ENCODE peak calls at places on chromosomes 16 and 17, in eight cellular contexts. One of them, this sample, is unnamed.

GRCh38 chr16:23960081-23960499 is 124.3 kb downstream of the PRKCB start:
- DNase-seq in upper lobe of left lung: no peak
- DNase-seq in A549: no peak
- DNase-seq in ovary: no peak
- DNase-seq in aorta: no peak
- DNase-seq in right cardiac atrium: no peak
- DNase-seq in lower lobe of right lung: no peak
- DNase-seq in upper lobe of right lung: no peak
- DNase-seq in this sample: no peak

GRCh38 chr17:2215616-2216364 is 87.8 kb downstream of the SMG6 start:
- DNase-seq in A549: no peak
- DNase-seq in upper lobe of right lung: peak
- DNase-seq in right cardiac atrium: peak
- DNase-seq in ovary: peak
- DNase-seq in aorta: peak
- DNase-seq in lower lobe of right lung: peak
- DNase-seq in upper lobe of left lung: peak
- DNase-seq in this sample: peak

GRCh38 chr17:41547921-41548843 is 20.1 kb upstream of the KRT19 start:
- DNase-seq in right cardiac atrium: peak
- DNase-seq in A549: peak
- DNase-seq in aorta: peak
- DNase-seq in upper lobe of left lung: peak
- DNase-seq in upper lobe of right lung: peak
- DNase-seq in lower lobe of right lung: peak
- DNase-seq in ovary: peak
- DNase-seq in this sample: no peak

GRCh38 chr16:9102379-9102778 is 10.9 kb downstream of the HAPSTR1 start:
- DNase-seq in lower lobe of right lung: no peak
- DNase-seq in aorta: no peak
- DNase-seq in A549: no peak
- DNase-seq in ovary: no peak
- DNase-seq in upper lobe of left lung: no peak
- DNase-seq in right cardiac atrium: no peak
- DNase-seq in upper lobe of right lung: no peak
- DNase-seq in this sample: no peak

GRCh38 chr16:16015849-16016248 is 66.4 kb downstream of the ABCC1 start:
- DNase-seq in upper lobe of left lung: no peak
- DNase-seq in ovary: no peak
- DNase-seq in upper lobe of right lung: no peak
- DNase-seq in lower lobe of right lung: no peak
- DNase-seq in aorta: no peak
- DNase-seq in right cardiac atrium: no peak
- DNase-seq in A549: no peak
- DNase-seq in this sample: no peak

GRCh38 chr16:30570621-30571443 is 682 bp downstream of the ZNF688 start:
- DNase-seq in ovary: peak
- DNase-seq in upper lobe of left lung: no peak
- DNase-seq in A549: no peak
- DNase-seq in upper lobe of right lung: peak
- DNase-seq in aorta: peak
- DNase-seq in right cardiac atrium: peak
- DNase-seq in lower lobe of right lung: peak
- DNase-seq in this sample: no peak

GRCh38 chr16:88684569-88685155 is 1.6 kb downstream of the SNAI3 start:
- DNase-seq in upper lobe of right lung: no peak
- DNase-seq in aorta: no peak
- DNase-seq in A549: no peak
- DNase-seq in lower lobe of right lung: peak
- DNase-seq in upper lobe of left lung: no peak
- DNase-seq in ovary: no peak
- DNase-seq in right cardiac atrium: peak
- DNase-seq in this sample: no peak

GRCh38 chr17:51818777-51819176 is 339.7 kb downstream of the CA10 start:
- DNase-seq in ovary: no peak
- DNase-seq in upper lobe of right lung: no peak
- DNase-seq in right cardiac atrium: no peak
- DNase-seq in upper lobe of left lung: no peak
- DNase-seq in lower lobe of right lung: no peak
- DNase-seq in A549: no peak
- DNase-seq in aorta: no peak
- DNase-seq in this sample: no peak

GRCh38 chr17:39667262-39668140 is 752 bp upstream of the PNMT start:
- DNase-seq in A549: no peak
- DNase-seq in lower lobe of right lung: no peak
- DNase-seq in ovary: no peak
- DNase-seq in upper lobe of left lung: no peak
- DNase-seq in aorta: no peak
- DNase-seq in upper lobe of right lung: peak
- DNase-seq in right cardiac atrium: peak
- DNase-seq in this sample: peak

GRCh38 chr17:39666231-39666600 is 1.1 kb downstream of the TCAP start:
- DNase-seq in upper lobe of right lung: no peak
- DNase-seq in lower lobe of right lung: no peak
- DNase-seq in aorta: no peak
- DNase-seq in upper lobe of left lung: no peak
- DNase-seq in A549: no peak
- DNase-seq in right cardiac atrium: no peak
- DNase-seq in ovary: no peak
- DNase-seq in this sample: peak

GRCh38 chr17:39666601-39667261 is 1.5 kb upstream of the PNMT start:
- DNase-seq in aorta: peak
- DNase-seq in upper lobe of right lung: no peak
- DNase-seq in right cardiac atrium: peak
- DNase-seq in upper lobe of left lung: no peak
- DNase-seq in lower lobe of right lung: no peak
- DNase-seq in ovary: no peak
- DNase-seq in A549: no peak
- DNase-seq in this sample: peak

GRCh38 chr17:39669897-39670735 is 1.9 kb downstream of the PNMT start:
- DNase-seq in upper lobe of right lung: peak
- DNase-seq in upper lobe of left lung: no peak
- DNase-seq in aorta: no peak
- DNase-seq in right cardiac atrium: peak
- DNase-seq in ovary: no peak
- DNase-seq in lower lobe of right lung: no peak
- DNase-seq in A549: no peak
- DNase-seq in this sample: no peak

GRCh38 chr17:39668141-39668924 is at the start of gene PNMT:
- DNase-seq in upper lobe of right lung: peak
- DNase-seq in right cardiac atrium: peak
- DNase-seq in aorta: peak
- DNase-seq in A549: peak
- DNase-seq in ovary: peak
- DNase-seq in lower lobe of right lung: peak
- DNase-seq in upper lobe of left lung: peak
- DNase-seq in this sample: peak
- H3K27ac ChIP-seq in upper lobe of right lung: peak
- H3K27ac ChIP-seq in right cardiac atrium: peak
- H3K27ac ChIP-seq in aorta: peak
- H3K27ac ChIP-seq in A549: peak
- H3K27ac ChIP-seq in ovary: no peak
- H3K27ac ChIP-seq in lower lobe of right lung: peak
- H3K27ac ChIP-seq in upper lobe of left lung: peak
- H3K27ac ChIP-seq in this sample: peak

DNA sequence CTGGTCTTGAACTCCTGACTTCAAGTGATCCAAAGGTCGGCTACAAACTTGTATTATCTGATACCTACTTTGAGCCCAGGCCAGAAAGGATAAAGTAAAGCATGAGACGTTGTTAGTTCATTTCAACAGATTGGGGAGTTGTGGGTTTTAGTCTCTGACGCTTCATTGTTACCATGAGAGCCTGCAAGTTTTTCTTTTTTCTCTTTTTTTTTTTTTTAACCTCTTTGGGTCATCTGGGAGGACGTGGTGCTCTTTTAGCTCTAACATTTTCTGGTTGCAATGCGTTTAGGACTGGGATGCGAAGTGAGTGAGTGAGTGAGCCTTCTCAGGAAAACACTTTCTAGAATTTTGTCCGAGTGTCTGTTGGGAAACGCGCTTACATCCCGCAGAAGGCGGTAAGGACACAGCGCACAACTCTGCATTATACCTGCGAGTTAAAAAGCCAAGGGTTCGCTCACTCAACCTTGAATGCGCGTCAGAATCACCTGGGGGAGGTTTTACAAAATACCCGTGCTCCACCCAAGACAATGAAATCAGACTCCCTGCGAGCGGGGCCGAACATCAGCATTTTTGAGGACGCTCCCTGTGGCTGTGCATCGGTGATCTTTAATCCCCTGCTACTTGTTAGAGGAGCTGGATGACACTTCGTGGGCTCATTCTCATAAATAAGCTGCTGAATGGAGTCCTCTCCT is 704 bp upstream of the RNF135 start:
- DNase-seq in right cardiac atrium: no peak
- DNase-seq in lower lobe of right lung: no peak
- DNase-seq in A549: peak
- DNase-seq in upper lobe of right lung: no peak
- DNase-seq in upper lobe of left lung: peak
- DNase-seq in aorta: no peak
- DNase-seq in ovary: no peak
- DNase-seq in this sample: no peak
- H3K27ac ChIP-seq in right cardiac atrium: peak
- H3K27ac ChIP-seq in lower lobe of right lung: peak
- H3K27ac ChIP-seq in A549: peak
- H3K27ac ChIP-seq in upper lobe of right lung: peak
- H3K27ac ChIP-seq in upper lobe of left lung: peak
- H3K27ac ChIP-seq in aorta: peak
- H3K27ac ChIP-seq in ovary: peak
- H3K27ac ChIP-seq in this sample: peak

DNA sequence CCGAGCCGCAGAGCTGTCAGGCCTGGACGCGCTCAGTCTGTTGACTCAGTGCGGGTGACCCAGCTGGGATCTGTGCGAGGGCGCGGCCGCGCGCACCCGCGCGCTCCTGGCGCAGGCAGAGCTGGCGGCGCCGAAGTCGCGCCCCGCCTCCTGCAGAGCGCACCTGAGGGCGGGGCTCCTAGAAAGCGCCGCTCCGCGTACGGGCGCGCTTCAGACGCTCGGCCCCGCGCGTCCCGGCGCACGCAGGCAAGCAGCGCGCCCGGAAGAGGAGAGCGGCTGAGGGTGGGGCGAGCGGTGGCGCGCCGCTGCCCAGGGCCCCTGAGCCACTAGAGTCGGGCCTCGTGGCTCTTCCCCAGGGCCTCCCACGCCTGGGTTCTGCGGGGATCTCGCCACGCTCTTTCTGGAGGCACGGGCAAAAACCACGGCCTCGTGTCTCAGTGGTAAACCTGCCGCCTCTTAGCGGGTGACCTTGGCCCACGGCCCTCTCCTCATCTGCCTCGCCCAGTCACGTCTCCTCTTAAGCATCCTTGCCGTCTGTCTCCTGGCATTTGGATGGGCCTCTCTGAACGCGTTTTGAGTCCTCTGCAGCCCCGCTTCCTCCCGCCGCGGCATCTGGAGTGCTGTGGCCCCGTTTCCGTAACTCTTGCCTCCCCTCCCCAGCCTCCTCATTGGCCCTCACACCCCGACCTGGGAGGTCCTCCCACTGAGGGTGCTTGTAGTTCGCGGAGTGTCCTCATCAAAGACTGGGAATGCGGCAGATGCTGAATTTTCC is at the start of gene ABCA5:
- DNase-seq in A549: peak
- DNase-seq in right cardiac atrium: peak
- DNase-seq in upper lobe of right lung: peak
- DNase-seq in upper lobe of left lung: peak
- DNase-seq in lower lobe of right lung: peak
- DNase-seq in ovary: peak
- DNase-seq in aorta: peak
- DNase-seq in this sample: peak
- H3K27ac ChIP-seq in A549: peak
- H3K27ac ChIP-seq in right cardiac atrium: peak
- H3K27ac ChIP-seq in upper lobe of right lung: peak
- H3K27ac ChIP-seq in upper lobe of left lung: peak
- H3K27ac ChIP-seq in lower lobe of right lung: peak
- H3K27ac ChIP-seq in ovary: peak
- H3K27ac ChIP-seq in aorta: no peak
- H3K27ac ChIP-seq in this sample: peak

GRCh38 chr16:10927497-10928112 is 14.7 kb downstream of the DEXI start:
- DNase-seq in lower lobe of right lung: no peak
- DNase-seq in right cardiac atrium: no peak
- DNase-seq in A549: no peak
- DNase-seq in ovary: no peak
- DNase-seq in upper lobe of left lung: no peak
- DNase-seq in aorta: no peak
- DNase-seq in upper lobe of right lung: peak
- DNase-seq in this sample: no peak

GRCh38 chr16:10931977-10932632 is 10.2 kb downstream of the DEXI start:
- DNase-seq in A549: no peak
- DNase-seq in aorta: no peak
- DNase-seq in upper lobe of right lung: peak
- DNase-seq in right cardiac atrium: no peak
- DNase-seq in upper lobe of left lung: no peak
- DNase-seq in ovary: no peak
- DNase-seq in lower lobe of right lung: no peak
- DNase-seq in this sample: no peak

GRCh38 chr16:10931133-10931532 is 11.1 kb downstream of the DEXI start:
- DNase-seq in aorta: no peak
- DNase-seq in A549: no peak
- DNase-seq in upper lobe of right lung: peak
- DNase-seq in ovary: no peak
- DNase-seq in upper lobe of left lung: no peak
- DNase-seq in right cardiac atrium: no peak
- DNase-seq in lower lobe of right lung: no peak
- DNase-seq in this sample: no peak

GRCh38 chr16:10930755-10931093 is 11.5 kb downstream of the DEXI start:
- DNase-seq in upper lobe of left lung: no peak
- DNase-seq in aorta: no peak
- DNase-seq in ovary: no peak
- DNase-seq in upper lobe of right lung: peak
- DNase-seq in A549: no peak
- DNase-seq in right cardiac atrium: no peak
- DNase-seq in lower lobe of right lung: no peak
- DNase-seq in this sample: no peak

DNA sequence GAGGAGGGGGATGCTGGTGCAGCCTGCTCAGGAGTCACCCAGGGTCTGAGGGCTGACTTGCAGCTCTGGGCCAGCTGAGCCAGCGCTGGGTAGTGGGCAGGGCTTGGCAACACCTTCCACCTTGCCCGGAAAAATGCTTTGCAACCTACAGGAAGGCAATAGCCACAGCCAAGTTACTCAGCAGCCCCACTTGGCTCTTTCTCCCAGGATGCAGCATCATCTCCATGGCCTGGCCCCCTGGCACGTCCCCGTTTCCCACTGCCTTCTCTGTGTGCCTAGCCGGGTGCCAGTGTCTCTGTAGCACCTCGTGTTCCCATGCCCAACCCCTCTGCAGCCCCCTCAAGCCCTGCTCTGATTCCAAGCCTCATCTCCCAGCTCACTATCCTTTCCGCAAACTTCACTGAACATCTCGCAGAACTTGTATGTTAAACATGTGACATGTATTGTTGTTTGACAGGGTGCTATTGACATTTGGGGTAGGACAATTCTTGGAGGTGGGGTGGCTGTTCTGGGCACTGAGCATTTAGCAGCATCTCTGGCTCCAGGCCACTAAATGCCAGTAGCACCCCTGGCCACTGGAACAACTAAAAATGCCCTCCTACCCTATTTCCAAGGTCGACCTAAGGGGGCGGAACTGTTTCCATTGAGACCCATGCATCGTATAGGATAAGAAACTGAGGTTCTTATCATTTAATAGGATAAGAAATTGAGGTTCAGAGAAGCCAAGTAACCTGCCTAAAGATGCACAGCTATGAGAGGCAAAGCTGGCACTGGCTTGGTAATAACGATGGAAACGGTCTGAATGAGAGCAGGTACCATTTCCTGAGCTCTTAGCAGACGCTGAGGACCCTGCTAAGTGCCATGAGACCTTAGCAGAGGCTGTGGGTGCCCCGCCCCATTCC is 12.2 kb downstream of the DEXI start:
- DNase-seq in A549: no peak
- DNase-seq in upper lobe of right lung: peak
- DNase-seq in lower lobe of right lung: no peak
- DNase-seq in ovary: no peak
- DNase-seq in upper lobe of left lung: peak
- DNase-seq in aorta: peak
- DNase-seq in right cardiac atrium: no peak
- DNase-seq in this sample: no peak
- H3K27ac ChIP-seq in A549: no peak
- H3K27ac ChIP-seq in upper lobe of right lung: peak
- H3K27ac ChIP-seq in lower lobe of right lung: peak
- H3K27ac ChIP-seq in ovary: no peak
- H3K27ac ChIP-seq in upper lobe of left lung: peak
- H3K27ac ChIP-seq in aorta: no peak
- H3K27ac ChIP-seq in right cardiac atrium: no peak
- H3K27ac ChIP-seq in this sample: peak

This sample was measured in left ventricle myocardium inferior.